ENCODE peak calls at places on chromosomes 6 and 20, in four cellular contexts. N is choroid plexus epithelial cell, Z is endothelial cell, L is WERI-Rb-1. T is an unnamed sample.

GRCh38 chr20:43102394-43102793 is 87.3 kb downstream of the PTPRT start:
- DNase-seq in N (no peak), Z (no peak), L (peak; percentile 70), T (peak; percentile 28)

GRCh38 chr6:137722749-137723272 is 144.2 kb upstream of the TNFAIP3 start:
- DNase-seq in N (peak; percentile 27), Z (no peak), L (no peak), T (no peak)

GRCh38 chr6:161486903-161487531 is 213.2 kb upstream of the AGPAT4 start:
- DNase-seq in N (no peak), Z (no peak), L (no peak), T (no peak)

GRCh38 chr6:16704706-16705402 is 56.4 kb downstream of the ATXN1 start:
- DNase-seq in N (peak; percentile 65), Z (no peak), L (no peak), T (no peak)

GRCh38 chr6:89895273-89895874 is 1.1 kb downstream of the GJA10 start:
- DNase-seq in N (peak; percentile 81), Z (peak; percentile 73), L (no peak), T (peak; percentile 53)

GRCh38 chr6:51292659-51293058 is 474.0 kb downstream of the TFAP2B start:
- DNase-seq in N (peak; percentile 61), Z (no peak), L (no peak), T (no peak)

GRCh38 chr6:27547157-27548075 is 74.5 kb upstream of the ZNF184 start:
- DNase-seq in N (peak; percentile 77), Z (peak; percentile 64), L (peak; percentile 30), T (peak; percentile 81)

GRCh38 chr20:43974665-43975064 is 60.0 kb downstream of the TOX2 start:
- DNase-seq in N (no peak), Z (no peak), L (no peak), T (no peak)

GRCh38 chr6:122081921-122082320 is 317.5 kb upstream of the HSF2 start:
- DNase-seq in N (no peak), Z (no peak), L (no peak), T (peak; percentile 20)

GRCh38 chr20:46897471-46897870 is 2.8 kb downstream of the EYA2 start:
- DNase-seq in N (no peak), Z (no peak), L (peak; percentile 8), T (no peak)

GRCh38 chr6:152078804-152079203 is 271.3 kb downstream of the ESR1 start:
- DNase-seq in N (no peak), Z (no peak), L (no peak), T (no peak)

GRCh38 chr20:2101057-2101934 is at the start of gene STK35:
- DNase-seq in N (no peak), Z (peak; percentile 57), L (peak; percentile 86), T (peak; percentile 69)

GRCh38 chr6:163890100-163890499 is 475.6 kb downstream of the QKI start:
- DNase-seq in N (no peak), Z (no peak), L (no peak), T (no peak)

GRCh38 chr20:41927189-41927588 is 309.0 kb upstream of the CHD6 start:
- DNase-seq in N (no peak), Z (no peak), L (no peak), T (no peak)

GRCh38 chr20:41927655-41928054 is 309.5 kb upstream of the CHD6 start:
- DNase-seq in N (no peak), Z (no peak), L (peak; percentile 35), T (no peak)

DNA sequence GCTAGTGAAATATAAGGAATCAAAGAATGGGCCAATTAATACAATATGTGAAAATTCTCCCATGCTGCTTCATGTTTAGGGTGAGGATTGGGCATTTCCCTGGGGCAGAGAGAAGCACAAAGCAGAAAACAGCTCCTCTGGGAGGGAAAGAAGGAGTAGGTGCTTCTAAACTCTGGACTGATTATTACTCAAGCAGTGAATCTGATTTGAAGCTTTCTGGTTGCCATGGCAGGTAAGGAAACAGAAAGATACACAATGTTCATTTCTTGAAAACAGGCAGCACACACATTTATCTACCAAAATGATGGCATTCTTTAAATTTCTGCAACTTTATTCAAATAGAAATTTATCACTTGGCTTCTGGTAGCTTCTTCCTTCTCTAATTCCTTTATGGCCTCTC is 305.4 kb upstream of the CHD6 start:
- DNase-seq in N (no peak), Z (no peak), L (no peak), T (no peak)
- TF ChIP-seq CTCF in N (no peak), Z (no peak), L (no peak), T (no peak)

GRCh38 chr20:50980071-50980681 is 21.6 kb downstream of the MOCS3 start:
- DNase-seq in N (peak; percentile 99), Z (no peak), L (no peak), T (peak; percentile 68)

GRCh38 chr20:50977066-50978045 is 18.7 kb downstream of the MOCS3 start:
- DNase-seq in N (no peak), Z (no peak), L (no peak), T (no peak)

GRCh38 chr20:50982372-50982771 is 23.8 kb downstream of the MOCS3 start:
- DNase-seq in N (peak; percentile 74), Z (no peak), L (no peak), T (peak; percentile 77)

GRCh38 chr20:50980851-50981713 is 22.5 kb downstream of the MOCS3 start:
- DNase-seq in N (peak; percentile 83), Z (peak; percentile 73), L (peak; percentile 52), T (peak; percentile 88)

GRCh38 chr20:50981714-50982048 is 23.1 kb downstream of the MOCS3 start:
- DNase-seq in N (no peak), Z (no peak), L (no peak), T (no peak)
- TF ChIP-seq CTCF in N (no peak), Z (no peak), L (no peak), T (no peak)

DNA sequence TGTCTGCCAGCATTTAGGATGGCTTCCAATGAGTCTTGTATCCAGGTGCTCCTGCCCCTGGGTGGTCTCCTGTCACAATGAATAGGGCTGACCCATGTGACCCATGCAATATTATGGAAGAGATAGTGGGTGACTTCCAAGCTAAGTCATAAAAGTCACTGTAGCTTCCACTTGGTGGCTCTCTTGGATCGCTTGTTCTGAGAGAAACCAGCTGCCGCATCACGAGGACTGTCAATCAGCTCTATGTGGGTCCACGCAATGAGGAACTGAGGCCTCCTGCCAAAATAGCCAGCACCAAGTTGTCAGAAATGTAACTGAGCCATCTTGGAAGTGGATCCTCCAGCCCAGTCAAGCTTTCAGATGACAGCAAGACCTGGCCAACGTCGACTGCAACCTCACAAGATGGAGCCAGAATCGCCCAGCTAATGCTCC is 14.9 kb upstream of the MATN4 start:
- DNase-seq in N (peak; percentile 50), Z (no peak), L (peak; percentile 71), T (peak; percentile 70)
- TF ChIP-seq CTCF in N (peak; percentile 25), Z (no peak), L (peak; percentile 70), T (peak; percentile 65)

GRCh38 chr6:20483902-20484497 is 50.3 kb upstream of the CDKAL1 start:
- DNase-seq in N (peak; percentile 65), Z (no peak), L (no peak), T (no peak)
- TF ChIP-seq CTCF in N (no peak), Z (no peak), L (no peak), T (no peak)

GRCh38 chr6:108114861-108115597 is 40.5 kb upstream of the OSTM1 start:
- DNase-seq in N (peak; percentile 74), Z (peak; percentile 62), L (no peak), T (peak; percentile 54)
- TF ChIP-seq CTCF in N (peak; percentile 6), Z (peak; percentile 37), L (no peak), T (peak; percentile 29)

DNA sequence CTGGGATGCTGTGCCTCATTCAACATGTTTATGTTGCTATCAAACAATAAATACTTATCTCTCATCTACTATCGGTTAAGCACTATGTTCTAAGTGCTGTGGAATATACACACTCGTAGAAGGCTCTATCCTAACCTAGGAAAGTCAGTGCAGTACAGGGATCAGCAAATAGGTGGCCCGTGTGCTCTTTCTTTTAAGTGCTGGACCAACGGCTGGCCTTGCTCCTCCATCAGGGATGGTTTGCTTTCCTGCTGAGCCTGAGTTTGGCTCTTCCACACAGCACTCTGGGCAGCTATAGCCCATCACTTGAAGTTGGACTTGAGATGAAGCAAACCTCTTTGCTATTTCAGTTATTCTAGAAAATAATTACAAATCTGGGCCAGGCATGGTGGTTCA is 66.9 kb upstream of the KCNK16 start:
- DNase-seq in N (peak; percentile 58), Z (peak; percentile 19), L (peak; percentile 54), T (no peak)
- TF ChIP-seq CTCF in N (peak; percentile 60), Z (no peak), L (peak; percentile 78), T (peak; percentile 14)

GRCh38 chr20:61253264-61253639 is 1.2 kb downstream of the CDH4 start:
- DNase-seq in N (peak; percentile 52), Z (peak; percentile 51), L (no peak), T (no peak)
- TF ChIP-seq CTCF in N (peak; percentile 45), Z (peak; percentile 15), L (no peak), T (no peak)